ENCODE peak calls at places on chromosomes 3 and 15, in nine cellular contexts. One of them, this sample, is unnamed. For H3K4me1, the result is how much of the 10 kb centered on the place peaks cover.

GRCh38 chr3:39295184-39295775 is 15.4 kb upstream of the CX3CR1 start:
- DNase-seq in thyroid gland: no peak
- DNase-seq in neural progenitor cell: no peak
- DNase-seq in CD8-positive, alpha-beta T cell: no peak
- DNase-seq in astrocyte: no peak
- DNase-seq in Peyer's patch: no peak
- DNase-seq in pancreas: no peak
- DNase-seq in right cardiac atrium: no peak
- DNase-seq in OCI-LY7: no peak
- DNase-seq in this sample: no peak

GRCh38 chr15:48790716-48791115 is 20.2 kb downstream of the CEP152 start:
- DNase-seq in thyroid gland: no peak
- DNase-seq in neural progenitor cell: no peak
- DNase-seq in CD8-positive, alpha-beta T cell: no peak
- DNase-seq in astrocyte: peak
- DNase-seq in Peyer's patch: no peak
- DNase-seq in pancreas: no peak
- DNase-seq in right cardiac atrium: no peak
- DNase-seq in OCI-LY7: no peak
- DNase-seq in this sample: no peak

GRCh38 chr15:89499156-89499555 is 2.8 kb upstream of the RHCG start:
- DNase-seq in thyroid gland: no peak
- DNase-seq in neural progenitor cell: no peak
- DNase-seq in CD8-positive, alpha-beta T cell: no peak
- DNase-seq in astrocyte: no peak
- DNase-seq in Peyer's patch: no peak
- DNase-seq in pancreas: no peak
- DNase-seq in right cardiac atrium: no peak
- DNase-seq in OCI-LY7: no peak
- DNase-seq in this sample: no peak

GRCh38 chr15:64093627-64094417 is at the start of gene CIAO2A:
- DNase-seq in thyroid gland: peak
- DNase-seq in neural progenitor cell: peak
- DNase-seq in CD8-positive, alpha-beta T cell: peak
- DNase-seq in astrocyte: peak
- DNase-seq in Peyer's patch: peak
- DNase-seq in pancreas: peak
- DNase-seq in right cardiac atrium: peak
- DNase-seq in OCI-LY7: peak
- DNase-seq in this sample: peak

GRCh38 chr3:72722930-72723726 is 125.1 kb downstream of the SHQ1 start:
- DNase-seq in thyroid gland: no peak
- DNase-seq in neural progenitor cell: no peak
- DNase-seq in CD8-positive, alpha-beta T cell: no peak
- DNase-seq in astrocyte: peak
- DNase-seq in Peyer's patch: no peak
- DNase-seq in pancreas: no peak
- DNase-seq in right cardiac atrium: no peak
- DNase-seq in OCI-LY7: no peak
- DNase-seq in this sample: no peak

GRCh38 chr15:90459368-90459767 is 70.4 kb upstream of the CRTC3 start:
- DNase-seq in thyroid gland: no peak
- DNase-seq in neural progenitor cell: no peak
- DNase-seq in CD8-positive, alpha-beta T cell: no peak
- DNase-seq in astrocyte: no peak
- DNase-seq in Peyer's patch: no peak
- DNase-seq in pancreas: no peak
- DNase-seq in right cardiac atrium: no peak
- DNase-seq in OCI-LY7: no peak
- DNase-seq in this sample: no peak

GRCh38 chr15:95365615-95366107 is 964.8 kb upstream of the NR2F2 start:
- DNase-seq in thyroid gland: peak
- DNase-seq in neural progenitor cell: no peak
- DNase-seq in CD8-positive, alpha-beta T cell: no peak
- DNase-seq in astrocyte: peak
- DNase-seq in Peyer's patch: no peak
- DNase-seq in pancreas: no peak
- DNase-seq in right cardiac atrium: peak
- DNase-seq in OCI-LY7: no peak
- DNase-seq in this sample: no peak

GRCh38 chr15:64149424-64150235 is 1.9 kb upstream of the SNX22 start:
- DNase-seq in thyroid gland: peak
- DNase-seq in neural progenitor cell: no peak
- DNase-seq in CD8-positive, alpha-beta T cell: no peak
- DNase-seq in astrocyte: no peak
- DNase-seq in Peyer's patch: no peak
- DNase-seq in pancreas: no peak
- DNase-seq in right cardiac atrium: no peak
- DNase-seq in OCI-LY7: peak
- DNase-seq in this sample: no peak

GRCh38 chr15:60554494-60554893 is 75.6 kb upstream of the ICE2 start:
- DNase-seq in thyroid gland: no peak
- DNase-seq in neural progenitor cell: no peak
- DNase-seq in CD8-positive, alpha-beta T cell: no peak
- DNase-seq in astrocyte: no peak
- DNase-seq in Peyer's patch: no peak
- DNase-seq in pancreas: no peak
- DNase-seq in right cardiac atrium: no peak
- DNase-seq in OCI-LY7: no peak
- DNase-seq in this sample: no peak

GRCh38 chr15:60553163-60553562 is 74.2 kb upstream of the ICE2 start:
- DNase-seq in thyroid gland: no peak
- DNase-seq in neural progenitor cell: no peak
- DNase-seq in CD8-positive, alpha-beta T cell: no peak
- DNase-seq in astrocyte: no peak
- DNase-seq in Peyer's patch: no peak
- DNase-seq in pancreas: no peak
- DNase-seq in right cardiac atrium: no peak
- DNase-seq in OCI-LY7: no peak
- DNase-seq in this sample: no peak

GRCh38 chr15:60552224-60552623 is 73.3 kb upstream of the ICE2 start:
- DNase-seq in thyroid gland: no peak
- DNase-seq in neural progenitor cell: no peak
- DNase-seq in CD8-positive, alpha-beta T cell: no peak
- DNase-seq in astrocyte: no peak
- DNase-seq in Peyer's patch: no peak
- DNase-seq in pancreas: no peak
- DNase-seq in right cardiac atrium: no peak
- DNase-seq in OCI-LY7: no peak
- DNase-seq in this sample: no peak

GRCh38 chr15:60551147-60551780 is 72.3 kb upstream of the ICE2 start:
- DNase-seq in thyroid gland: no peak
- DNase-seq in neural progenitor cell: no peak
- DNase-seq in CD8-positive, alpha-beta T cell: no peak
- DNase-seq in astrocyte: no peak
- DNase-seq in Peyer's patch: no peak
- DNase-seq in pancreas: no peak
- DNase-seq in right cardiac atrium: no peak
- DNase-seq in OCI-LY7: no peak
- DNase-seq in this sample: no peak

DNA sequence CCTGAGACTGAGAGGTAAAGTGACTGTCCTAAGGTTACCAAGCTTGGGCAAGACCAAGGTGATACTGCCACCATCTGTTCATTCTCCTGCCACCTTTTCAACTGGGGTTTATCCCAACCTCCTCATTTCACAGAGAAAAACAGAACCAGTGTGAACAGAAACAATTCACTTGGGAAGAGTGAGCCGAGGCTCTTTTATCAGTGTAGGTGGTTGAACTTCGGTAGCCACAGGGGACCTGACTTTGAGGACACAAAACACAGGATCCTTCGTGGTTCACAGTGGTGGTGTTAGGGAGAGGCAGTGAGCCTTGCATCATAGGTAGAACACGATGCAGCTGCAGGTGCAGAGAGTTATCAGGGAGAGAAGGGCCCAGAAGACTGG is 72.8 kb upstream of the ICE2 start:
- DNase-seq in thyroid gland: no peak
- DNase-seq in neural progenitor cell: no peak
- DNase-seq in CD8-positive, alpha-beta T cell: no peak
- DNase-seq in astrocyte: no peak
- DNase-seq in Peyer's patch: no peak
- DNase-seq in pancreas: no peak
- DNase-seq in right cardiac atrium: no peak
- DNase-seq in OCI-LY7: no peak
- DNase-seq in this sample: no peak
- H3K4me1 ChIP-seq in thyroid gland: under half
- H3K4me1 ChIP-seq in neural progenitor cell: under half
- H3K4me1 ChIP-seq in CD8-positive, alpha-beta T cell: half or more
- H3K4me1 ChIP-seq in astrocyte: under half
- H3K4me1 ChIP-seq in Peyer's patch: under half
- H3K4me1 ChIP-seq in pancreas: under half
- H3K4me1 ChIP-seq in right cardiac atrium: under half
- H3K4me1 ChIP-seq in OCI-LY7: under half
- H3K4me1 ChIP-seq in this sample: under half

DNA sequence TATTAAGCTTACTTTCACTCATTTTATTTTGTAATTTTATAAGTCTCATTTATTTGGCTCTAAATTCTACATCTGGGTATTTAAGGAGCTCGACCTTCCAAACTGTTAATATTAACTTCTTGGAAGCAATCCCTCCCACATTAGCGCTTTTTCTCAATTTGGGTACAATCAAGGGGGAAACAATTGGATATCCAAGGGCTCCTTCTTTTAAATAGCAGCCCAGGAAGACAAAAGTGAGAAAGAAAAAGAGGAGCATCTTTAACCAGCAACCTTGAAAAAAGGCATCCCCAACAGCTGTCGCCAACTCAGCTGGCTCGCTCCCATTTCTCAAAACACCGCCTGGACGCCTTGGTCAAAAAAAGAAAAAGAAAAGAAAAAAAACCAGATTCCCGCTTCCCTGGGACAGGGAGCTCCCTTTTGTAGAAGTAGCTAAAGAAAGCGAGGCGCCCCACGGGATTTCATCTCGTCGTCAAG is 864 bp downstream of the C3orf70 start:
- DNase-seq in thyroid gland: no peak
- DNase-seq in neural progenitor cell: no peak
- DNase-seq in CD8-positive, alpha-beta T cell: no peak
- DNase-seq in astrocyte: no peak
- DNase-seq in Peyer's patch: no peak
- DNase-seq in pancreas: no peak
- DNase-seq in right cardiac atrium: peak
- DNase-seq in OCI-LY7: no peak
- DNase-seq in this sample: no peak
- H3K4me3 ChIP-seq in thyroid gland: peak
- H3K4me3 ChIP-seq in neural progenitor cell: peak
- H3K4me3 ChIP-seq in CD8-positive, alpha-beta T cell: peak
- H3K4me3 ChIP-seq in astrocyte: peak
- H3K4me3 ChIP-seq in Peyer's patch: peak
- H3K4me3 ChIP-seq in pancreas: peak
- H3K4me3 ChIP-seq in right cardiac atrium: peak
- H3K4me3 ChIP-seq in OCI-LY7: no peak
- H3K4me3 ChIP-seq in this sample: peak

GRCh38 chr3:128167646-128167972 is 14.3 kb downstream of the EEFSEC start:
- DNase-seq in thyroid gland: no peak
- DNase-seq in neural progenitor cell: no peak
- DNase-seq in CD8-positive, alpha-beta T cell: no peak
- DNase-seq in astrocyte: no peak
- DNase-seq in Peyer's patch: no peak
- DNase-seq in pancreas: no peak
- DNase-seq in right cardiac atrium: no peak
- DNase-seq in OCI-LY7: no peak
- DNase-seq in this sample: no peak

GRCh38 chr3:128166971-128167453 is 13.7 kb downstream of the EEFSEC start:
- DNase-seq in thyroid gland: no peak
- DNase-seq in neural progenitor cell: peak
- DNase-seq in CD8-positive, alpha-beta T cell: no peak
- DNase-seq in astrocyte: no peak
- DNase-seq in Peyer's patch: no peak
- DNase-seq in pancreas: no peak
- DNase-seq in right cardiac atrium: no peak
- DNase-seq in OCI-LY7: no peak
- DNase-seq in this sample: no peak

GRCh38 chr3:128170866-128171516 is 17.7 kb downstream of the EEFSEC start:
- DNase-seq in thyroid gland: peak
- DNase-seq in neural progenitor cell: peak
- DNase-seq in CD8-positive, alpha-beta T cell: no peak
- DNase-seq in astrocyte: peak
- DNase-seq in Peyer's patch: no peak
- DNase-seq in pancreas: no peak
- DNase-seq in right cardiac atrium: peak
- DNase-seq in OCI-LY7: peak
- DNase-seq in this sample: no peak

GRCh38 chr3:128167973-128168674 is 14.8 kb downstream of the EEFSEC start:
- DNase-seq in thyroid gland: no peak
- DNase-seq in neural progenitor cell: peak
- DNase-seq in CD8-positive, alpha-beta T cell: no peak
- DNase-seq in astrocyte: no peak
- DNase-seq in Peyer's patch: no peak
- DNase-seq in pancreas: no peak
- DNase-seq in right cardiac atrium: no peak
- DNase-seq in OCI-LY7: no peak
- DNase-seq in this sample: no peak

DNA sequence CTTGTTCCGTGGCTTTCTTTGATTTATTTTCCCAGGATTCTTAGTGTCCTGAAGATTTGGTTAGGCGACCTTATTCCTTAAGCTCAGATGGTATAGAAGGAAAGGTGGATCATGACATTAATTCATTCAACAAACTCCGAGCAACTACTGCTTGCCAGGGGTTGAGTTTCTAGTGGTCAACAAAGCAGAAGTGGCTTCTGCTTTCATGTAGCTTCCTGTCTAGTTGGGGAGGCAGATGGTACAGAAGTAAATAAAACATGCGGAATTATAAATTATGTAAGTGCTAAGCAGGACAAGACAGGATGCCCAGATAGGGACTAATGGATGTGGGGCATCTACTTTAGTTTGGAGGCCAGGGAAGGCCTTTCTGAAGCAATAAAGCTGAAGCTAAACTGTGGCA is 15.5 kb downstream of the EEFSEC start:
- DNase-seq in thyroid gland: no peak
- DNase-seq in neural progenitor cell: no peak
- DNase-seq in CD8-positive, alpha-beta T cell: no peak
- DNase-seq in astrocyte: no peak
- DNase-seq in Peyer's patch: no peak
- DNase-seq in pancreas: no peak
- DNase-seq in right cardiac atrium: no peak
- DNase-seq in OCI-LY7: no peak
- DNase-seq in this sample: no peak
- H3K27ac ChIP-seq in thyroid gland: no peak
- H3K27ac ChIP-seq in neural progenitor cell: no peak
- H3K27ac ChIP-seq in CD8-positive, alpha-beta T cell: no peak
- H3K27ac ChIP-seq in astrocyte: no peak
- H3K27ac ChIP-seq in Peyer's patch: no peak
- H3K27ac ChIP-seq in pancreas: no peak
- H3K27ac ChIP-seq in right cardiac atrium: no peak
- H3K27ac ChIP-seq in OCI-LY7: no peak
- H3K27ac ChIP-seq in this sample: no peak

GRCh38 chr15:65184944-65185717 is at the start of gene CLPX:
- DNase-seq in thyroid gland: peak
- DNase-seq in neural progenitor cell: peak
- DNase-seq in CD8-positive, alpha-beta T cell: peak
- DNase-seq in astrocyte: peak
- DNase-seq in Peyer's patch: peak
- DNase-seq in pancreas: peak
- DNase-seq in right cardiac atrium: peak
- DNase-seq in OCI-LY7: peak
- DNase-seq in this sample: peak

GRCh38 chr15:65180167-65180566 is 5.0 kb downstream of the CLPX start:
- DNase-seq in thyroid gland: no peak
- DNase-seq in neural progenitor cell: no peak
- DNase-seq in CD8-positive, alpha-beta T cell: no peak
- DNase-seq in astrocyte: no peak
- DNase-seq in Peyer's patch: no peak
- DNase-seq in pancreas: no peak
- DNase-seq in right cardiac atrium: no peak
- DNase-seq in OCI-LY7: no peak
- DNase-seq in this sample: no peak

GRCh38 chr15:65183847-65184159 is 1.3 kb downstream of the CLPX start:
- DNase-seq in thyroid gland: no peak
- DNase-seq in neural progenitor cell: no peak
- DNase-seq in CD8-positive, alpha-beta T cell: no peak
- DNase-seq in astrocyte: no peak
- DNase-seq in Peyer's patch: no peak
- DNase-seq in pancreas: no peak
- DNase-seq in right cardiac atrium: no peak
- DNase-seq in OCI-LY7: no peak
- DNase-seq in this sample: no peak

GRCh38 chr15:65182538-65182937 is 2.6 kb downstream of the CLPX start:
- DNase-seq in thyroid gland: no peak
- DNase-seq in neural progenitor cell: no peak
- DNase-seq in CD8-positive, alpha-beta T cell: no peak
- DNase-seq in astrocyte: no peak
- DNase-seq in Peyer's patch: no peak
- DNase-seq in pancreas: no peak
- DNase-seq in right cardiac atrium: no peak
- DNase-seq in OCI-LY7: peak
- DNase-seq in this sample: no peak

DNA sequence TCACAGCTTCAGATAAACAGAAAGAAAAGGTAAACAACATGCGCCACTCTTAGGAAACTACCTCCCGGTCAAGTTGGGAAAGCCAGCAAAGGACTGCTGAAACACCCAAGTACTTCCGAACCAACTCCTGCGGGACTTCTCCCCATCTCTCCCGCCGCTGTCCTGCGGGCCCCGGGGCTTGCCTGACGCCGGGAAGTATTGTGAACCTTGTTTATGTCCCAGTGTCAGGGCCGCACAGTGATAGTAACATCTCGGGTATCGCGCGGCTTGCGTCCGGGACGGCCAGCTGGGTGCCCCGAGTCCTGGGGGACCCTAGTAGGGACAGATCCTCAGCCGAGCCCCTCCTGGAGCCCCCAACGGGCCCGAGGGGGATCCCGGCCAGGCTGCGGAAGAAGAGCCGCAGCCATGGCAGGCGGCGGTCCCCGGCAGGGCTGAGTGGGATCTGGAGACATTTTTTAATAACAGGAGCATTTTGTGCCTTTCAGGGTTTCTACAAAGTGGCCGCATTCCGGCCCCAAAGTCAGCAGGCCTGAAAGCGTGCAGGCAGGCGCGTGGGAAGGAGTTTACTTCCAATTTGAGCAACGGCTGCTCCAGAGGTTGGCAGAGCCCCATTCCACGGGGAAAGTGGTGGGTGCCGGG is 718 bp downstream of the CLPX start:
- DNase-seq in thyroid gland: peak
- DNase-seq in neural progenitor cell: peak
- DNase-seq in CD8-positive, alpha-beta T cell: peak
- DNase-seq in astrocyte: peak
- DNase-seq in Peyer's patch: peak
- DNase-seq in pancreas: peak
- DNase-seq in right cardiac atrium: peak
- DNase-seq in OCI-LY7: peak
- DNase-seq in this sample: peak
- H3K4me1 ChIP-seq in thyroid gland: under half
- H3K4me1 ChIP-seq in neural progenitor cell: under half
- H3K4me1 ChIP-seq in CD8-positive, alpha-beta T cell: under half
- H3K4me1 ChIP-seq in astrocyte: under half
- H3K4me1 ChIP-seq in Peyer's patch: under half
- H3K4me1 ChIP-seq in pancreas: under half
- H3K4me1 ChIP-seq in right cardiac atrium: under half
- H3K4me1 ChIP-seq in OCI-LY7: under half
- H3K4me1 ChIP-seq in this sample: under half